ENCODE peak calls at places on chromosomes 5 and 9, in eight cellular contexts. Y is iPS DF 6.9, V is tibial nerve, N is thoracic aorta, M is pancreas, F is A549, O is NT2/D1, C is stomach. H is an unnamed sample. For H3K9me3, the result is how much of the 10 kb centered on the place peaks cover.

GRCh38 chr9:90038778-90039177 is 434.0 kb downstream of the GADD45G start:
- DNase-seq in Y (no peak), N (no peak), F (no peak), V (no peak), M (no peak), C (no peak), O (no peak), H (no peak)

GRCh38 chr9:124855944-124856773 is 2.9 kb downstream of the WDR38 start:
- DNase-seq in V (no peak), M (peak), O (no peak), N (no peak), Y (peak), F (peak), C (no peak), H (no peak)

GRCh38 chr5:54867310-54867944 is 118.0 kb downstream of the ESM1 start:
- DNase-seq in F (peak), V (no peak), Y (no peak), M (no peak), O (no peak), C (no peak), N (no peak), H (no peak)

GRCh38 chr9:16241231-16241630 is 629.2 kb downstream of the BNC2 start:
- DNase-seq in V (no peak), O (no peak), C (no peak), N (no peak), M (no peak), Y (no peak), F (peak), H (no peak)

GRCh38 chr9:95724253-95724991 is 151.1 kb upstream of the ERCC6L2 start:
- DNase-seq in N (no peak), M (no peak), O (no peak), C (no peak), V (no peak), F (no peak), Y (no peak), H (no peak)

GRCh38 chr5:56350595-56351170 is 117.6 kb upstream of the ANKRD55 start:
- DNase-seq in F (peak), N (no peak), V (no peak), C (no peak), O (peak), M (peak), Y (no peak), H (peak)

GRCh38 chr5:17189381-17190036 is 27.9 kb upstream of the BASP1 start:
- DNase-seq in O (peak), F (peak), C (peak), M (peak), V (peak), Y (peak), N (peak), H (peak)

GRCh38 chr5:73899055-73899454 is 273.1 kb downstream of the ARHGEF28 start:
- DNase-seq in N (no peak), Y (no peak), O (no peak), V (no peak), C (no peak), M (no peak), F (no peak), H (no peak)

GRCh38 chr9:17291766-17292165 is 156.9 kb downstream of the CNTLN start:
- DNase-seq in N (no peak), F (no peak), Y (no peak), O (no peak), C (no peak), M (no peak), V (no peak), H (no peak)

GRCh38 chr5:95812100-95812472 is 10.4 kb downstream of the GLRX start:
- DNase-seq in N (no peak), M (no peak), V (no peak), O (no peak), Y (no peak), C (no peak), F (no peak), H (no peak)

GRCh38 chr5:87034562-87034961 is 233.1 kb upstream of the RASA1 start:
- DNase-seq in V (no peak), N (no peak), Y (no peak), O (no peak), C (no peak), F (no peak), M (no peak), H (no peak)

GRCh38 chr9:94847486-94847885 is 121.0 kb downstream of the AOPEP start:
- DNase-seq in Y (no peak), C (no peak), N (no peak), F (no peak), M (no peak), O (no peak), V (no peak), H (no peak)

GRCh38 chr9:40926404-40927259 is 201.8 kb downstream of the FOXD4L6 start:
- DNase-seq in V (no peak), Y (no peak), M (no peak), N (no peak), C (no peak), F (no peak), O (no peak), H (no peak)
- H3K9me3 ChIP-seq in V (under half), Y (under half), M (under half), N (half or more), C (half or more), F (half or more), O (under half), H (under half)

DNA sequence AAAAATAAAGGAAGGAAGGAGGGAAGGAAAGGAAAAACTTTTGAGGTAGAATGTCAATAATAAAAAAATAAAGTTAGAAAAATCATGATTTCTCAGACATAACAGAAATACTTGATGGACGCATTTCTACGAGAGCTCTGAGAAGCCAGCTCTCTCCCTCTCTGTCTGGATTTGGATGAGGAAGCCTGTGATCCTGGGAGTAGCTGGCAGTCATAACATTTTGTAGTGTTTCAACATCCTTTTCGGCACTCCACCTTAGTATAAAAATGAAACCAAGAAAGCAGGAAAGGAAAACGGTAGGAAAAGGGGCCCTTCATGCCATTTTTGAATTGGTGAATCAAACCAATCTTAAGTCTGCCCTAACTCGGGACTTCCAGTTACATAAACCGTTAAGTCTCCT is 321.3 kb downstream of the EPB41L4A start:
- DNase-seq in F (no peak), N (no peak), O (no peak), Y (no peak), V (no peak), M (no peak), C (no peak), H (no peak)
- H3K4me3 ChIP-seq in F (no peak), N (peak), O (no peak), Y (no peak), V (no peak), M (no peak), C (no peak), H (no peak)

GRCh38 chr5:179287631-179288030 is 57.6 kb downstream of the ADAMTS2 start:
- DNase-seq in Y (no peak), N (no peak), M (no peak), F (no peak), C (no peak), V (no peak), O (no peak), H (no peak)

GRCh38 chr5:179288809-179289185 is 56.5 kb downstream of the ADAMTS2 start:
- DNase-seq in C (no peak), N (no peak), Y (no peak), V (no peak), M (no peak), F (no peak), O (no peak), H (no peak)

GRCh38 chr5:179289756-179290385 is 55.4 kb downstream of the ADAMTS2 start:
- DNase-seq in O (no peak), F (no peak), M (no peak), C (no peak), V (no peak), Y (no peak), N (no peak), H (no peak)

GRCh38 chr5:179287071-179287470 is 58.2 kb downstream of the ADAMTS2 start:
- DNase-seq in C (no peak), Y (no peak), V (no peak), N (no peak), M (no peak), O (no peak), F (no peak), H (no peak)

DNA sequence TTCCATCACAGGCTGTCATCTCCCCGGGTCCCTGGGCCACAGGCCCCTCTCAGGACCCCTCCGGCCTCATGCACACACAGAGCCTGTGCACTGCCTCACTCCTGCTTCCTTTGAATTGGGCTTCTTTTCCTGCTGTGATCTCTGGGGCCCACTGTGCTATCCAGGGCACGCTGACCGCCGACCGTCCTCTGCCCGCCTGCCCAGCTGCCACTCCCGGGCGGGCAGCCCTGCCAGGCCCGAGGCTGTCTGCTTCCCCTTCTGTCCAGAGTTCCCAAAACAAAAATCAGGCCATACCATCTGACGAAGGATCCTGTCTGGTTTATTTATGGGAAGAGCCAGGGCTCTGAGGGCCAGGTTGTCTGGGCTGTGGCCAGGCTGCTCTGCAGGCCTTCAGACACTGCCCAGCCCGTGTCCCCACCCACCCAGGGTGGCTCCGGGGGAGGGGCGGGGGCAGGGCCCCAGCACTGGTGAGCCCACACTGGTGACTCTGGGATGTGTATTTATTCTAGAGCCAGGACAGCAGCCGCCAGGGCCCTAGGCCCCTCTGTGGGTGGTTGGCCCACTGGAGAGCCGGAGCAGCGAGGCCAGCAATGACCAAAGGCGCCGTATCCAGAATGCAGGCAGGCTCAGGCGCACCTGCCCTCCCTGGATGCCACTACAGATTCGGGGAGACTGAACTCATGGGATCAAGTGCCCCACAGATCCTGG is 57.0 kb downstream of the ADAMTS2 start:
- DNase-seq in N (no peak), V (no peak), M (no peak), F (no peak), Y (no peak), C (no peak), O (no peak), H (no peak)
- H3K9me3 ChIP-seq in N (under half), V (under half), M (under half), F (under half), Y (under half), C (under half), O (under half), H (under half)

DNA sequence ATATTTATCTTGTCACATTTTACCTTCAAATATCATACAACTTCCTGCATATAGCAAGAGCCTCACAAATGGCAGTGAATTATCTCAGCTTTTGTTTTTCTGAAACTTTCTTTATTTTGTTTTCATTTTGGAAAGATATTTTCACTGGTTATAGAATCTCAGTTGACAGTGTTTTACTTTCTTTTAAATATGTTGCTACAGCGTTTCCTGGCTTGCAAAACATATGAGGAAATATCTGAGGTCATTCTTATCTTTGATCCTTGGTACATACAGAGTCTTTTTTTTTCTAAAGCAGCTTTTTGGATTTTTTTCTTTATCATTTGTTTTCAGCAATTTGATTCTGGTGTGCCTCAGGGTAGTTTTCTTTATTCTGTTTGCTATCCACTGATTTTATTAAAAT is 77.6 kb upstream of the CEP78 start:
- DNase-seq in N (no peak), C (no peak), Y (no peak), M (no peak), V (no peak), F (no peak), O (no peak), H (no peak)
- H3K4me3 ChIP-seq in N (no peak), C (no peak), Y (no peak), M (no peak), V (no peak), F (no peak), O (no peak), H (no peak)

DNA sequence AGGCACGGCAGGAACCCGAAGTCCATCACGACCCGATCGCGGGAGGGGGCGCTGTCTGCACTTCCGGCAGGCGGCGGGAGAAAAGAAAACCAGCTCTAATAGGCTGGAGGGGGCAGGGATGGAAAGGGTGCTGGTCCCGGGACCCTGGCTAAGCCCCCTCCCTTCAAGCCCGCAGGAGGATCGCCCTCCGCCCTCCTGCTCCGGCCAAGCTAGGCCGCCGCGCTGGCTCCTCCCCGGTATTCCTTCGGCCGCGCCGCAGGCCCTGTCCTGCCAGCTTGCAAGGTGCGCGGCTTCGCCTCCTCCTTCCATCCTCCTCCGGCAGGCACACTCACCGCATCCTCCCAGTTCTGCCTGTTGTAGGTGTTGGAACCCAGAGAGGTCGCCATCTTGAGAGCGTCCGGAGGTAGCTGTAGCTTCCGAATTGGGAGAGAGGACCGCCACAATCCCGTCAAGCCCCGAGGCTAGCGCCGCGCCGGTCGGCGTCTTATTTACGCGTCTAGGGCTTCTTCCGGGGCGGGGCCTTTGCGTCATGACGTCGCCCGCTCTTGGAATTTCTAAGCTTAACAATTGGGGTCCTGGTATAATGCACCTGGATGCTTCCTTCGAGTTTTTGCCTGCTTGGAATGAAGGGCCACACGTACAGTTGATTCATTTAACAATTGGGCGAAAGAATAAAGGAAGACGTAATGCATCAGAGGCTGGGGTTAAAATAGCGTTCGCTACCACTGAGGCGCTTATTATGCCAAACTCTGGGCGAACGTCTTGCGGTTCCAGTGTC is at the start of gene RBM22:
- DNase-seq in O (peak), V (peak), M (peak), C (peak), N (peak), Y (peak), F (peak), H (peak)
- H3K9me3 ChIP-seq in O (under half), V (under half), M (under half), C (under half), N (under half), Y (under half), F (under half), H (under half)

GRCh38 chr9:129036923-129037766 is 719 bp downstream of the MIGA2 start:
- DNase-seq in N (no peak), V (no peak), O (no peak), Y (no peak), F (no peak), M (no peak), C (no peak), H (no peak)

GRCh38 chr9:129038109-129038852 is 1.9 kb downstream of the MIGA2 start:
- DNase-seq in N (no peak), V (no peak), M (no peak), O (no peak), Y (no peak), F (no peak), C (no peak), H (no peak)

GRCh38 chr9:129040113-129040643 is 3.8 kb downstream of the MIGA2 start:
- DNase-seq in V (no peak), Y (no peak), C (no peak), F (no peak), O (no peak), M (no peak), N (no peak), H (no peak)

GRCh38 chr9:129036241-129036922 is at the start of gene MIGA2:
- DNase-seq in Y (peak), F (peak), O (peak), M (peak), C (peak), V (peak), N (peak), H (peak)

GRCh38 chr9:129037767-129038098 is 1.3 kb downstream of the MIGA2 start:
- DNase-seq in C (no peak), Y (no peak), V (no peak), F (no peak), N (no peak), O (no peak), M (no peak), H (peak)
- H3K4me3 ChIP-seq in C (peak), Y (no peak), V (peak), F (peak), N (peak), O (peak), M (no peak), H (peak)

GRCh38 chr5:141269195-141269594 is 24.0 kb downstream of the PCDHB15 start:
- DNase-seq in V (no peak), Y (no peak), M (no peak), C (no peak), O (no peak), F (no peak), N (no peak), H (no peak)

GRCh38 chr5:141272906-141273305 is 27.7 kb downstream of the PCDHB15 start:
- DNase-seq in C (no peak), F (peak), O (no peak), Y (peak), V (no peak), N (no peak), M (no peak), H (no peak)
- H3K9me3 ChIP-seq in C (half or more), F (half or more), O (under half), Y (under half), V (under half), N (half or more), M (under half), H (under half)

GRCh38 chr5:139652788-139653241 is 4.7 kb downstream of the CXXC5 start:
- DNase-seq in M (no peak), N (no peak), V (no peak), F (no peak), O (no peak), Y (no peak), C (no peak), H (no peak)

GRCh38 chr5:139654875-139655491 is 6.8 kb downstream of the CXXC5 start:
- DNase-seq in Y (no peak), V (no peak), O (no peak), N (no peak), F (no peak), C (peak), M (no peak), H (no peak)

GRCh38 chr5:139651863-139652787 is 4.0 kb downstream of the CXXC5 start:
- DNase-seq in O (no peak), M (peak), N (no peak), F (peak), C (peak), Y (no peak), V (peak), H (peak)

GRCh38 chr5:139654464-139654863 is 6.3 kb downstream of the CXXC5 start:
- DNase-seq in F (no peak), M (no peak), N (no peak), V (no peak), C (no peak), O (no peak), Y (no peak), H (no peak)

GRCh38 chr5:139653616-139654015 is 5.5 kb downstream of the CXXC5 start:
- DNase-seq in Y (no peak), C (no peak), M (no peak), N (no peak), F (no peak), V (no peak), O (no peak), H (no peak)
- H3K4me3 ChIP-seq in Y (no peak), C (no peak), M (no peak), N (no peak), F (no peak), V (no peak), O (no peak), H (no peak)

GRCh38 chr5:141360685-141361084 is 891 bp downstream of the PCDHGB2 start:
- DNase-seq in M (no peak), N (no peak), O (no peak), V (no peak), Y (no peak), F (no peak), C (no peak), H (no peak)
- H3K9me3 ChIP-seq in M (under half), N (half or more), O (under half), V (under half), Y (under half), F (half or more), C (half or more), H (under half)

DNA sequence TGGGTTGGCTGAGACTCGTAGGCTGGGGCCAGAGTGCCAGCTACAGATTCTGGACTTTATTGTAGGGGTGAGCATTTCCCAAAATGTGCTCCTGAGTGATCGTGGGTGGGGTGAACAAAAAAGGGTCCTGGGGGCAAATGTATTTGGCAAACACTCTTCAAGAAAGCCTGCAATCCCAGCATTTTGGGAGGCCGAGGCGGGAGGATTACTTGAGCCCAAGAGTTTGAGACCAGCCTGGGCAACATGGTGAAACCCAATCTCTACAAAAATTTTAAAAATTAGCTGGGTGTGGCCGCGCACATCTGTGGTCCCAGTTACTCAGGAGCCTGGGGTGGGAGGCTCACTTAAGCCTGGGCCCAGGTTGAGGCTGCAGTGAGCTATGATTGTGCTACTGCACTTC is 55.5 kb upstream of the CDKN2AIPNL start:
- DNase-seq in Y (no peak), N (no peak), V (no peak), C (no peak), F (no peak), O (no peak), M (no peak), H (no peak)
- H3K4me3 ChIP-seq in Y (no peak), N (peak), V (peak), C (peak), F (peak), O (peak), M (no peak), H (no peak)